ENCODE peak calls at places on chromosome 13, in four cellular contexts. P is A549, R is K562, E is HepG2. A is an unnamed sample.

GRCh38 chr13:50248537-50249521 is 233.6 kb downstream of the KCNRG start:
- DNase-seq in P (no peak), R (no peak), E (no peak), A (no peak)

GRCh38 chr13:67299072-67299635 is 69.0 kb upstream of the PCDH9 start:
- DNase-seq in P (no peak), R (no peak), E (no peak), A (no peak)

GRCh38 chr13:101917475-101917810 is 465.0 kb downstream of the ITGBL1 start:
- DNase-seq in P (no peak), R (no peak), E (no peak), A (no peak)

GRCh38 chr13:38350114-38350617 is 515 bp downstream of the UFM1 start:
- DNase-seq in P (peak; percentile 25), R (peak; percentile 54), E (peak; percentile 49), A (no peak)

GRCh38 chr13:107043016-107043957 is 475.4 kb upstream of the ARGLU1 start:
- DNase-seq in P (no peak), R (no peak), E (no peak), A (no peak)

GRCh38 chr13:110412132-110412912 is 105.2 kb downstream of the COL4A2 start:
- DNase-seq in P (peak; percentile 91), R (peak; percentile 68), E (peak; percentile 49), A (peak; percentile 40)

GRCh38 chr13:31627097-31627496 is 112.2 kb upstream of the RXFP2 start:
- DNase-seq in P (no peak), R (no peak), E (no peak), A (no peak)

GRCh38 chr13:42223681-42224080 is 48.3 kb upstream of the AKAP11 start:
- DNase-seq in P (no peak), R (no peak), E (no peak), A (no peak)

GRCh38 chr13:48741377-48741776 is 87.6 kb downstream of the CYSLTR2 start:
- DNase-seq in P (no peak), R (no peak), E (no peak), A (no peak)

GRCh38 chr13:98206946-98207345 is 29.9 kb upstream of the RNF113B start:
- DNase-seq in P (no peak), R (no peak), E (no peak), A (no peak)

GRCh38 chr13:48746816-48747215 is 93.1 kb downstream of the CYSLTR2 start:
- DNase-seq in P (no peak), R (no peak), E (no peak), A (no peak)

GRCh38 chr13:44352202-44352601 is 21.4 kb upstream of the SERP2 start:
- DNase-seq in P (no peak), R (no peak), E (no peak), A (no peak)

GRCh38 chr13:86080340-86080995 is 281.2 kb upstream of the SLITRK6 start:
- DNase-seq in P (no peak), R (no peak), E (no peak), A (no peak)

GRCh38 chr13:48110132-48110868 is 15.4 kb upstream of the MED4 start:
- DNase-seq in P (no peak), R (no peak), E (no peak), A (no peak)

GRCh38 chr13:24074687-24075086 is 85.8 kb upstream of the SPATA13 start:
- DNase-seq in P (no peak), R (no peak), E (no peak), A (no peak)

GRCh38 chr13:59145381-59145780 is 1018.3 kb downstream of the DIAPH3 start:
- DNase-seq in P (no peak), R (no peak), E (no peak), A (no peak)

GRCh38 chr13:39419866-39420265 is 183.1 kb downstream of the LHFPL6 start:
- DNase-seq in P (no peak), R (no peak), E (no peak), A (no peak)

GRCh38 chr13:105847532-105848295 is 687.7 kb downstream of the EFNB2 start:
- DNase-seq in P (no peak), R (no peak), E (no peak), A (no peak)

GRCh38 chr13:73036566-73036965 is 22.2 kb upstream of the KLF5 start:
- DNase-seq in P (no peak), R (no peak), E (no peak), A (no peak)

GRCh38 chr13:38538412-38538811 is 148.5 kb upstream of the FREM2 start:
- DNase-seq in P (no peak), R (no peak), E (no peak), A (no peak)

GRCh38 chr13:74187564-74187963 is 53.4 kb upstream of the KLF12 start:
- DNase-seq in P (peak; percentile 25), R (no peak), E (peak; percentile 57), A (no peak)

GRCh38 chr13:94479559-94480095 is at the start of gene DCT:
- DNase-seq in P (no peak), R (no peak), E (no peak), A (no peak)

GRCh38 chr13:74651121-74651520 is 516.9 kb upstream of the KLF12 start:
- DNase-seq in P (no peak), R (no peak), E (no peak), A (no peak)

GRCh38 chr13:92838786-92839185 is 387.8 kb upstream of the GPC6 start:
- DNase-seq in P (no peak), R (no peak), E (peak; percentile 4), A (no peak)

GRCh38 chr13:95301135-95301946 is at the start of gene ABCC4:
- DNase-seq in P (peak; percentile 64), R (peak; percentile 81), E (peak; percentile 51), A (no peak)

GRCh38 chr13:25654332-25654731 is 282.6 kb downstream of the ATP8A2 start:
- DNase-seq in P (no peak), R (no peak), E (no peak), A (no peak)

GRCh38 chr13:56134524-56134923 is 1006.2 kb upstream of the PRR20A start:
- DNase-seq in P (no peak), R (no peak), E (no peak), A (no peak)

GRCh38 chr13:31835932-31836331 is 96.6 kb downstream of the RXFP2 start:
- DNase-seq in P (no peak), R (no peak), E (peak; percentile 5), A (no peak)

GRCh38 chr13:51978836-51979556 is 32.3 kb downstream of the ATP7B start:
- DNase-seq in P (no peak), R (peak; percentile 80), E (peak; percentile 90), A (no peak)

GRCh38 chr13:88627071-88627470 is 955.9 kb downstream of the SLITRK5 start:
- DNase-seq in P (no peak), R (no peak), E (no peak), A (no peak)

GRCh38 chr13:68996671-68997030 is 1111.0 kb upstream of the ATXN8OS start:
- DNase-seq in P (no peak), R (no peak), E (no peak), A (no peak)

GRCh38 chr13:101474419-101474957 is 22.0 kb downstream of the ITGBL1 start:
- DNase-seq in P (no peak), R (no peak), E (no peak), A (no peak)

GRCh38 chr13:48431987-48432615 is 19.2 kb upstream of the LPAR6 start:
- DNase-seq in P (no peak), R (no peak), E (peak; percentile 7), A (no peak)

GRCh38 chr13:75368167-75368566 is 113.8 kb downstream of the TBC1D4 start:
- DNase-seq in P (no peak), R (no peak), E (no peak), A (no peak)

GRCh38 chr13:33100876-33101275 is 84.7 kb downstream of the KL start:
- DNase-seq in P (no peak), R (no peak), E (no peak), A (no peak)
- TF ChIP-seq CHD4 in P (no peak), R (no peak), E (no peak), A (no peak)

GRCh38 chr13:54187461-54187860 is 1158.8 kb downstream of the OLFM4 start:
- DNase-seq in P (no peak), R (no peak), E (no peak), A (no peak)
- TF ChIP-seq CHD4 in P (no peak), R (no peak), E (no peak), A (no peak)

DNA sequence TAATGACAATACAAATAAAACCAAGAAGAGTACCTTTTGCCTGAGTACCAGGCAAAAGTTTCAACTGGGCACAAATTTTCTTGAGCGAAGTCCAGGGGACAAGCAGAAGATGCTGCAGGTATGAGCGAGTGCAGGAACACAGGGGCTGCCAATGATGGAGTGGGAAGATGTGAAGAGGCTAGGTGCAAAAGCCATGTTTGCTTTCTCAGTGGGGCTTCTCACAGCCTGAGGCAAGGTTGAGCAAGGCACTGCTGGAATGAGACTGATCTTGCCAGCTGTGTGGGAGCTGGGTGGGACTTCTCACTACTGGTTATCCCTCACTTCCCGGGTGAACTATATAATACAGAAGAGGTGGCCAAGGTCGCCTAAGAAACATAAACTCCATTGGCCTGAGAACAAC is 1200.7 kb downstream of the SLITRK1 start:
- DNase-seq in P (no peak), R (no peak), E (no peak), A (no peak)
- TF ChIP-seq CHD4 in P (no peak), R (no peak), E (no peak), A (no peak)

GRCh38 chr13:46035066-46035465 is 17.5 kb downstream of the ZC3H13 start:
- DNase-seq in P (no peak), R (no peak), E (no peak), A (no peak)
- TF ChIP-seq CHD4 in P (no peak), R (no peak), E (no peak), A (no peak)

GRCh38 chr13:22240716-22241115 is 569.8 kb downstream of the FGF9 start:
- DNase-seq in P (no peak), R (no peak), E (no peak), A (no peak)

GRCh38 chr13:22235950-22236290 is 565.0 kb downstream of the FGF9 start:
- DNase-seq in P (no peak), R (no peak), E (no peak), A (no peak)

GRCh38 chr13:22238269-22238668 is 567.4 kb downstream of the FGF9 start:
- DNase-seq in P (no peak), R (no peak), E (no peak), A (no peak)

GRCh38 chr13:22232186-22232585 is 561.3 kb downstream of the FGF9 start:
- DNase-seq in P (no peak), R (no peak), E (no peak), A (no peak)

DNA sequence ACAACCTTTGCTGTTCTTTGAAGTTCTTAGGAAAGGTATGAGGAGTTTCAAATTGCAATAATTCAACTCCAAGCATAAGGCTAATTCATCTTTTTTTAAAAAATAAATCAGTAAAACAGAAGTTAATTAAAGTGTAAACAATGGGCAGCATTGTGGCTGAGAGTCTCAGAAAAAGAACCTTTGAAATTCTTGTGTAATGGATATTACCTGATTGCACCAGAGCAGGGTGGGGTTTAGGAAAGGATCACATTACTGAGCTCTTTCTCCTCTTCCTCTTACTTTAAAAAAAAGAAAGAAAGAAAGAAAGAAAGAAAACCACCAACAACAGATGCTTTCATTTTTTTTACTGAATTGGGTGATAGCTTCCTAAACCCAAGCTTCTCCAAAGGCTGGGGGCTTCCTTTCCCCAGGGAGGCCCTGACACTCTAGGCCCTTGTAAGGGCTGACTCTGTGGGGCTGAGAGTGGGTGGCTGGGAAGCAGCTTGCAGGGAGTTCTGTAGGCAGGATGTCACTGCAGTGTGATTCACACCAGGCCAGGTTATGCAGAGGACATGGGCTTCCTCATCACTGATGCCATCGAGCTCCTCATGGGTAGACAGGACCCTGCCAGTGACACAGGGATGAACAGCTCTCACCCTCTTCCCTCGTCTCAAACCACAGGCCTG is 564.5 kb downstream of the FGF9 start:
- DNase-seq in P (no peak), R (no peak), E (no peak), A (no peak)
- TF ChIP-seq CHD4 in P (no peak), R (no peak), E (no peak), A (no peak)

GRCh38 chr13:36850790-36851438 is 31.9 kb downstream of the RFXAP start:
- DNase-seq in P (no peak), R (peak; percentile 22), E (peak; percentile 23), A (no peak)
- TF ChIP-seq CHD4 in P (no peak), R (no peak), E (no peak), A (no peak)